ENCODE peak calls at places on chromosome 6, in nine cellular contexts. One of them, this sample, is unnamed.

GRCh38 chr6:85866373-85866740 is 223.7 kb upstream of the SYNCRIP start:
- ATAC-seq in GM12878: peak; percentile 11
- ATAC-seq in CD8-positive, alpha-beta T cell: no peak
- ATAC-seq in psoas muscle: peak; percentile 48
- ATAC-seq in heart left ventricle: no peak
- ATAC-seq in upper lobe of right lung: peak; percentile 29
- ATAC-seq in aorta: peak; percentile 71
- ATAC-seq in heart right ventricle: no peak
- ATAC-seq in pancreas: peak; percentile 37
- ATAC-seq in this sample: peak; percentile 68

GRCh38 chr6:129733290-129733689 is 23.3 kb upstream of the ARHGAP18 start:
- ATAC-seq in GM12878: peak; percentile 71
- ATAC-seq in CD8-positive, alpha-beta T cell: no peak
- ATAC-seq in psoas muscle: no peak
- ATAC-seq in heart left ventricle: no peak
- ATAC-seq in upper lobe of right lung: no peak
- ATAC-seq in aorta: no peak
- ATAC-seq in heart right ventricle: no peak
- ATAC-seq in pancreas: no peak
- ATAC-seq in this sample: no peak

GRCh38 chr6:135268740-135269139 is 87.6 kb downstream of the MYB start:
- ATAC-seq in GM12878: no peak
- ATAC-seq in CD8-positive, alpha-beta T cell: no peak
- ATAC-seq in psoas muscle: no peak
- ATAC-seq in heart left ventricle: no peak
- ATAC-seq in upper lobe of right lung: no peak
- ATAC-seq in aorta: no peak
- ATAC-seq in heart right ventricle: no peak
- ATAC-seq in pancreas: no peak
- ATAC-seq in this sample: no peak

GRCh38 chr6:37365791-37366190 is 12.0 kb downstream of the RNF8 start:
- ATAC-seq in GM12878: no peak
- ATAC-seq in CD8-positive, alpha-beta T cell: no peak
- ATAC-seq in psoas muscle: no peak
- ATAC-seq in heart left ventricle: peak; percentile 62
- ATAC-seq in upper lobe of right lung: no peak
- ATAC-seq in aorta: no peak
- ATAC-seq in heart right ventricle: peak; percentile 67
- ATAC-seq in pancreas: peak; percentile 67
- ATAC-seq in this sample: no peak

GRCh38 chr6:77133031-77133430 is 330.3 kb downstream of the HTR1B start:
- ATAC-seq in GM12878: peak; percentile 34
- ATAC-seq in CD8-positive, alpha-beta T cell: no peak
- ATAC-seq in psoas muscle: no peak
- ATAC-seq in heart left ventricle: no peak
- ATAC-seq in upper lobe of right lung: no peak
- ATAC-seq in aorta: no peak
- ATAC-seq in heart right ventricle: no peak
- ATAC-seq in pancreas: no peak
- ATAC-seq in this sample: no peak

GRCh38 chr6:82750570-82750969 is 315.1 kb downstream of the UBE3D start:
- ATAC-seq in GM12878: no peak
- ATAC-seq in CD8-positive, alpha-beta T cell: no peak
- ATAC-seq in psoas muscle: no peak
- ATAC-seq in heart left ventricle: no peak
- ATAC-seq in upper lobe of right lung: no peak
- ATAC-seq in aorta: no peak
- ATAC-seq in heart right ventricle: no peak
- ATAC-seq in pancreas: no peak
- ATAC-seq in this sample: no peak

GRCh38 chr6:43223175-43223574 is 6.1 kb downstream of the DNPH1 start:
- ATAC-seq in GM12878: no peak
- ATAC-seq in CD8-positive, alpha-beta T cell: no peak
- ATAC-seq in psoas muscle: no peak
- ATAC-seq in heart left ventricle: no peak
- ATAC-seq in upper lobe of right lung: no peak
- ATAC-seq in aorta: no peak
- ATAC-seq in heart right ventricle: no peak
- ATAC-seq in pancreas: no peak
- ATAC-seq in this sample: no peak

GRCh38 chr6:71977860-71978259 is 91.5 kb downstream of the RIMS1 start:
- ATAC-seq in GM12878: peak; percentile 42
- ATAC-seq in CD8-positive, alpha-beta T cell: no peak
- ATAC-seq in psoas muscle: no peak
- ATAC-seq in heart left ventricle: no peak
- ATAC-seq in upper lobe of right lung: no peak
- ATAC-seq in aorta: no peak
- ATAC-seq in heart right ventricle: no peak
- ATAC-seq in pancreas: no peak
- ATAC-seq in this sample: no peak

GRCh38 chr6:13472976-13473645 is 14.3 kb downstream of the GFOD1 start:
- ATAC-seq in GM12878: no peak
- ATAC-seq in CD8-positive, alpha-beta T cell: no peak
- ATAC-seq in psoas muscle: no peak
- ATAC-seq in heart left ventricle: no peak
- ATAC-seq in upper lobe of right lung: no peak
- ATAC-seq in aorta: no peak
- ATAC-seq in heart right ventricle: no peak
- ATAC-seq in pancreas: no peak
- ATAC-seq in this sample: no peak

GRCh38 chr6:5522147-5522546 is 260.8 kb downstream of the FARS2 start:
- ATAC-seq in GM12878: no peak
- ATAC-seq in CD8-positive, alpha-beta T cell: no peak
- ATAC-seq in psoas muscle: no peak
- ATAC-seq in heart left ventricle: no peak
- ATAC-seq in upper lobe of right lung: peak; percentile 20
- ATAC-seq in aorta: no peak
- ATAC-seq in heart right ventricle: no peak
- ATAC-seq in pancreas: no peak
- ATAC-seq in this sample: no peak

GRCh38 chr6:108921547-108922331 is 73.5 kb downstream of the ARMC2 start:
- ATAC-seq in GM12878: peak; percentile 49
- ATAC-seq in CD8-positive, alpha-beta T cell: no peak
- ATAC-seq in psoas muscle: peak; percentile 88
- ATAC-seq in heart left ventricle: no peak
- ATAC-seq in upper lobe of right lung: no peak
- ATAC-seq in aorta: peak; percentile 86
- ATAC-seq in heart right ventricle: peak; percentile 57
- ATAC-seq in pancreas: peak; percentile 53
- ATAC-seq in this sample: peak; percentile 87

GRCh38 chr6:140366991-140367390 is 992.5 kb upstream of the CITED2 start:
- ATAC-seq in GM12878: no peak
- ATAC-seq in CD8-positive, alpha-beta T cell: no peak
- ATAC-seq in psoas muscle: no peak
- ATAC-seq in heart left ventricle: no peak
- ATAC-seq in upper lobe of right lung: no peak
- ATAC-seq in aorta: no peak
- ATAC-seq in heart right ventricle: no peak
- ATAC-seq in pancreas: no peak
- ATAC-seq in this sample: no peak

GRCh38 chr6:140370949-140371348 is 996.5 kb upstream of the CITED2 start:
- ATAC-seq in GM12878: no peak
- ATAC-seq in CD8-positive, alpha-beta T cell: no peak
- ATAC-seq in psoas muscle: no peak
- ATAC-seq in heart left ventricle: no peak
- ATAC-seq in upper lobe of right lung: no peak
- ATAC-seq in aorta: no peak
- ATAC-seq in heart right ventricle: no peak
- ATAC-seq in pancreas: no peak
- ATAC-seq in this sample: no peak

GRCh38 chr6:140376209-140376608 is 1001.8 kb upstream of the CITED2 start:
- ATAC-seq in GM12878: no peak
- ATAC-seq in CD8-positive, alpha-beta T cell: no peak
- ATAC-seq in psoas muscle: no peak
- ATAC-seq in heart left ventricle: no peak
- ATAC-seq in upper lobe of right lung: no peak
- ATAC-seq in aorta: no peak
- ATAC-seq in heart right ventricle: no peak
- ATAC-seq in pancreas: no peak
- ATAC-seq in this sample: no peak

GRCh38 chr6:140372064-140372463 is 997.6 kb upstream of the CITED2 start:
- ATAC-seq in GM12878: no peak
- ATAC-seq in CD8-positive, alpha-beta T cell: no peak
- ATAC-seq in psoas muscle: no peak
- ATAC-seq in heart left ventricle: no peak
- ATAC-seq in upper lobe of right lung: no peak
- ATAC-seq in aorta: no peak
- ATAC-seq in heart right ventricle: no peak
- ATAC-seq in pancreas: no peak
- ATAC-seq in this sample: no peak

GRCh38 chr6:140371360-140371870 is 997.0 kb upstream of the CITED2 start:
- ATAC-seq in GM12878: no peak
- ATAC-seq in CD8-positive, alpha-beta T cell: no peak
- ATAC-seq in psoas muscle: no peak
- ATAC-seq in heart left ventricle: no peak
- ATAC-seq in upper lobe of right lung: no peak
- ATAC-seq in aorta: no peak
- ATAC-seq in heart right ventricle: no peak
- ATAC-seq in pancreas: no peak
- ATAC-seq in this sample: no peak
- H3K4me1 ChIP-seq in GM12878: no peaks in the 10 kb centered on the region
- H3K4me1 ChIP-seq in CD8-positive, alpha-beta T cell: no peaks in the 10 kb centered on the region
- H3K4me1 ChIP-seq in psoas muscle: peaks cover 10% of the 10 kb centered on the region
- H3K4me1 ChIP-seq in heart left ventricle: no peaks in the 10 kb centered on the region
- H3K4me1 ChIP-seq in upper lobe of right lung: no peaks in the 10 kb centered on the region
- H3K4me1 ChIP-seq in aorta: no peaks in the 10 kb centered on the region
- H3K4me1 ChIP-seq in heart right ventricle: no peaks in the 10 kb centered on the region
- H3K4me1 ChIP-seq in pancreas: no peaks in the 10 kb centered on the region
- H3K4me1 ChIP-seq in this sample: peaks cover 10% of the 10 kb centered on the region

DNA sequence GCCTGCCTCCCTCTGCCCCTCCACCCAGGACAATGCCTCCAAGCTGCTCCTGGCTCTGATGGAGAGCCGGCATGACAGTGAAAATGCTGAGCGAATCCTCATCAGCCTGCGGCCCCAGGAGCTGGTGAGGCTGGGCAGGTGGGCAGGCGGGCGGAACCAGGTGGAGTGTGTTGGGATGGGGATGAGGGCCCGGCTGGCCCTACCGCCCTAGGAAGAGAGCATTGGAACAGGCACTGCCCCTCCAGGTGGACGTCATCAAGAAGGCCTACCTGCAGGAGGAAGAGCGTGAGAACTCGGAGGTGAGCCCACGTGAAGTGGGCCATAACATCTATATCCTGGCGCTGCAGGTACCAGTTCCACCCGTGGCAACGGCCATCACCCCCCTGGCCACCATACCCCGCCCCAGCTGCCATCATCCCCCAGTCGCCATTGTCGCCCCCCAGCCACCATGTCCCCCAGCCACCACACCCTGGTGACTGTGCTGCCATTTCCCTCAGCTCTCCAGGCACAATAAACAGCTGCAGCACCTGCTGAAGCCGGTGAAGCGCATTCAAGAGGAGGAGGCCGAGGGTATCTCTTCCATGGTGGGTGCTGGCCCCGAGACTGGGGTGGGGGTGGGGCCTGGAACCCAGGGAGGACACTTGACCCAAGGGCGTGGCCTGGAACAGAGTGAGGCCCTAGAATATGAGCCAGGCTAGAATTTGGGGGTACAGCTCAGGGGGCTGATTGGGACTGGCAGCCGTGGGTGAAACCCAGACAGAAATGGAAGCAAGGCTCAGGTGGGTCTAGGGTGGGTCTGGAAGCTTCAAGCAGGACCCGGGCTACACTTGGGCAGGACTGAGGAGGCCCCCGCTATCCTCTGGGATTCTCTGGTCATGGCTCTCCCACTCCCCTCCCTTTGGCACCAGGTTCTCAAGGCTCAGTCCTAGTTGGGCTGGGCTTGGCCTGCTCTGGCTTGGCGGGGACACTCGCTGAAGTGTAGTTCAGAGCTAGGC is 24.2 kb downstream of the UQCC2 start:
- ATAC-seq in GM12878: no peak
- ATAC-seq in CD8-positive, alpha-beta T cell: no peak
- ATAC-seq in psoas muscle: no peak
- ATAC-seq in heart left ventricle: no peak
- ATAC-seq in upper lobe of right lung: no peak
- ATAC-seq in aorta: no peak
- ATAC-seq in heart right ventricle: no peak
- ATAC-seq in pancreas: no peak
- ATAC-seq in this sample: no peak
- H3K36me3 ChIP-seq in GM12878: peaks cover 13% of the 10 kb centered on the region
- H3K36me3 ChIP-seq in CD8-positive, alpha-beta T cell: peaks cover 61% of the 10 kb centered on the region
- H3K36me3 ChIP-seq in psoas muscle: peaks cover 40% of the 10 kb centered on the region
- H3K36me3 ChIP-seq in heart left ventricle: no peaks in the 10 kb centered on the region
- H3K36me3 ChIP-seq in upper lobe of right lung: peaks cover 85% of the 10 kb centered on the region
- H3K36me3 ChIP-seq in aorta: no peaks in the 10 kb centered on the region
- H3K36me3 ChIP-seq in heart right ventricle: peaks cover 11% of the 10 kb centered on the region
- H3K36me3 ChIP-seq in pancreas: no peaks in the 10 kb centered on the region
- H3K36me3 ChIP-seq in this sample: no peaks in the 10 kb centered on the region

DNA sequence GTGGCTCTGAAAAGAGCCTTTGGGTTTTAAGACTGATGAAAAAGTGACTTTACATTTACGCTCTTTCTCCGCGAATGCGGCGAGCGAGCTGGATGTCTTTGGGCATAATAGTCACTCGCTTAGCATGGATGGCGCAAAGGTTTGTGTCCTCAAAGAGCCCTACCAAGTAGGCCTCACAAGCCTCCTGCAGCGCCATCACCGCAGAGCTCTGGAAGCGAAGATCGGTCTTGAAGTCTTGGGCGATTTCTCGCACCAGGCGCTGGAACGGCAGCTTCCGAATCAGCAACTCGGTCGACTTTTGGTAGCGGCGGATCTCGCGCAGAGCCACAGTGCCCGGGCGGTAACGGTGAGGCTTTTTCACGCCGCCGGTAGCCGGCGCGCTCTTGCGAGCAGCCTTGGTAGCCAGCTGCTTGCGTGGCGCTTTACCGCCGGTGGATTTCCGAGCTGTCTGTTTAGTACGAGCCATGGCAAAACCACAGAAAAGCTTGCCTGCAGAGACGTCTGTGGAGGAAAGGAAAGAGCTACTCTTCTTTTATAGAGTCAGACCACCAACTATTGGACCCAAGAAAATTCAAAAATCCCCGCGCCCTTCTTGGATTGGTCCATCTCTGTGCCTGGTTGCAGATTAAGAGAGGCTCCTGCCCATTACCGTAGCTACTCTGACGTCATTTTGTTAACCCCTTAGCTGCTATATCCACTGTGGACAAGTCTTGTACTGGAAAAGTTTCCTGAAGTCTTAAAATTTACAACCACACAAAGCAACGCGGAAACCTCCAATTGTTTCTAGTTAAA is 55.4 kb upstream of the HFE start:
- ATAC-seq in GM12878: peak; percentile 70
- ATAC-seq in CD8-positive, alpha-beta T cell: peak; percentile 63
- ATAC-seq in psoas muscle: peak; percentile 77
- ATAC-seq in heart left ventricle: peak; percentile 82
- ATAC-seq in upper lobe of right lung: peak; percentile 82
- ATAC-seq in aorta: peak; percentile 92
- ATAC-seq in heart right ventricle: peak; percentile 82
- ATAC-seq in pancreas: peak; percentile 86
- ATAC-seq in this sample: peak; percentile 77
- H3K4me1 ChIP-seq in GM12878: peaks cover 9% of the 10 kb centered on the region
- H3K4me1 ChIP-seq in CD8-positive, alpha-beta T cell: peaks cover 31% of the 10 kb centered on the region
- H3K4me1 ChIP-seq in psoas muscle: peaks cover 8% of the 10 kb centered on the region
- H3K4me1 ChIP-seq in heart left ventricle: peaks cover 21% of the 10 kb centered on the region
- H3K4me1 ChIP-seq in upper lobe of right lung: peaks cover 18% of the 10 kb centered on the region
- H3K4me1 ChIP-seq in aorta: no peaks in the 10 kb centered on the region
- H3K4me1 ChIP-seq in heart right ventricle: peaks cover 10% of the 10 kb centered on the region
- H3K4me1 ChIP-seq in pancreas: peaks cover 4% of the 10 kb centered on the region
- H3K4me1 ChIP-seq in this sample: peaks cover 9% of the 10 kb centered on the region

DNA sequence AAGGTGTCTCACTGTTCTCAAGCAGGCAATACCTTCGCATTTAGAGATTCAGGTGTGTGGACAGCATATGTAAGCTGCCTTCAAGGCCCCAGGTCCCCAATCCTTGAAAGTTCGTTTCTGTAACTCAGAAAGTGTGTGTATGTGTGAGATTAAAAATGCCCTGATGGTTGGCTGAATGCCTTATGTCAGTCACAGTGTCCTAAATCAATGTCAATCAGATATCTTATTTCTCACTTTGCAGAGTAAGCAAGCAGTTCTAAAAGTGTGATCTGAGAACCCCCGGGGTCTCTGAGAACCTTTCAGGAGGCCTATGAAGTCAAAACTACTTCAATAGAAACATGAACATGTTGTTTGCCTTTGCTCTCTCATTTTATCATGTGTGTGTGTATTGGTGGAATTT is 123.2 kb upstream of the NUP153 start:
- ATAC-seq in GM12878: no peak
- ATAC-seq in CD8-positive, alpha-beta T cell: no peak
- ATAC-seq in psoas muscle: no peak
- ATAC-seq in heart left ventricle: no peak
- ATAC-seq in upper lobe of right lung: no peak
- ATAC-seq in aorta: no peak
- ATAC-seq in heart right ventricle: no peak
- ATAC-seq in pancreas: no peak
- ATAC-seq in this sample: no peak
- H3K36me3 ChIP-seq in GM12878: no peaks in the 10 kb centered on the region
- H3K36me3 ChIP-seq in CD8-positive, alpha-beta T cell: no peaks in the 10 kb centered on the region
- H3K36me3 ChIP-seq in psoas muscle: peaks cover 97% of the 10 kb centered on the region
- H3K36me3 ChIP-seq in heart left ventricle: no peaks in the 10 kb centered on the region
- H3K36me3 ChIP-seq in upper lobe of right lung: peaks cover 75% of the 10 kb centered on the region
- H3K36me3 ChIP-seq in aorta: peaks cover 9% of the 10 kb centered on the region
- H3K36me3 ChIP-seq in heart right ventricle: peaks cover 38% of the 10 kb centered on the region
- H3K36me3 ChIP-seq in pancreas: peaks cover 4% of the 10 kb centered on the region
- H3K36me3 ChIP-seq in this sample: no peaks in the 10 kb centered on the region

This sample was measured in gastroesophageal sphincter.